ENCODE peak calls at places on chromosome 14, in eight cellular contexts. F is right lobe of liver; R is CD8-positive, alpha-beta T cell; A is SK-N-SH; K is K562; J is PC-3; C is body of pancreas; W is A549. B is an unnamed sample.

GRCh38 chr14:51342226-51342625 is 102.2 kb downstream of the TMX1 start:
- DNase-seq in F (no peak), R (no peak), A (no peak), K (peak; percentile 1), J (peak; percentile 97), C (no peak), W (peak; percentile 16), B (no peak)

GRCh38 chr14:81289516-81289915 is 68.8 kb upstream of the GTF2A1 start:
- DNase-seq in F (no peak), R (no peak), A (no peak), K (no peak), J (no peak), C (no peak), W (no peak), B (no peak)

GRCh38 chr14:103699261-103699661 is 16.0 kb downstream of the XRCC3 start:
- DNase-seq in F (no peak), R (no peak), A (no peak), K (no peak), J (no peak), C (no peak), W (no peak), B (peak; percentile 71)

GRCh38 chr14:77032483-77032853 is 4.0 kb upstream of the IRF2BPL start:
- DNase-seq in F (no peak), R (no peak), A (no peak), K (no peak), J (no peak), C (no peak), W (no peak), B (no peak)

GRCh38 chr14:57413849-57414248 is 23.5 kb downstream of the NAA30 start:
- DNase-seq in F (no peak), R (no peak), A (no peak), K (peak; percentile 16), J (no peak), C (no peak), W (no peak), B (no peak)

GRCh38 chr14:68987653-68988036 is 8.5 kb upstream of the ACTN1 start:
- DNase-seq in F (no peak), R (no peak), A (peak; percentile 75), K (peak; percentile 72), J (no peak), C (no peak), W (peak; percentile 25), B (no peak)

GRCh38 chr14:82510007-82510406 is 976.4 kb upstream of the SEL1L start:
- DNase-seq in F (no peak), R (no peak), A (no peak), K (no peak), J (no peak), C (no peak), W (no peak), B (no peak)

GRCh38 chr14:24366664-24367505 is 1.1 kb upstream of the NFATC4 start:
- DNase-seq in F (peak; percentile 51), R (no peak), A (peak; percentile 85), K (peak; percentile 77), J (peak; percentile 95), C (peak; percentile 95), W (peak; percentile 43), B (peak; percentile 98)

GRCh38 chr14:68891851-68892660 is 87.0 kb downstream of the ACTN1 start:
- DNase-seq in F (no peak), R (no peak), A (no peak), K (no peak), J (peak; percentile 31), C (no peak), W (no peak), B (no peak)

GRCh38 chr14:104130974-104131651 is 7.3 kb upstream of the KIF26A start:
- DNase-seq in F (peak; percentile 61), R (no peak), A (peak; percentile 87), K (no peak), J (peak; percentile 79), C (peak; percentile 75), W (peak; percentile 65), B (peak; percentile 54)

GRCh38 chr14:29390046-29390841 is 537.4 kb downstream of the PRKD1 start:
- DNase-seq in F (no peak), R (no peak), A (no peak), K (no peak), J (no peak), C (no peak), W (no peak), B (no peak)

DNA sequence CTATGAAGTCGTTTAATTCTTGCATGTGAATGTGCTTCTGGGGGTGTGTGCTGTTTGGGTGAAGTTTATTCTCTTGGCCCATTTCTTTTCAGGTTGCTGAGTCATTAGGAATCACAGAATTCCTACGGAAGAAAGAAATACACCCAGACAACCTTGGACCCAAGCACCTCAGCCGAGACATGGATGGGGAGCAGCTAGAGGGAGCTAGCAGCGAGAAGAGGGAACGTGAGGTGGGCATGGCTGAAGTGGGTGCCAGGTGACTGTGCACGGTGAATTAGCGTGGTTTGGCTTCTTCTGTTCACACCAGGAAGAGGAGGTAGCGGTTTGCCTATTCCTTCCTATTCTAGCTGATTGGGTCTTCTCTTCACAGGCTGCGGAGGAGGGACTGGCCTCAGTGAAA is 19.2 kb downstream of the ZNF839 start:
- DNase-seq in F (no peak), R (no peak), A (no peak), K (no peak), J (no peak), C (no peak), W (no peak), B (no peak)
- TF ChIP-seq CTCF in F (no peak), R (no peak), A (no peak), K (no peak), J (no peak), C (no peak), W (no peak), B (no peak)

GRCh38 chr14:61388976-61389576 is 67.7 kb downstream of the PRKCH start:
- DNase-seq in F (no peak), R (no peak), A (no peak), K (no peak), J (peak; percentile 63), C (no peak), W (no peak), B (no peak)

GRCh38 chr14:61391119-61391518 is 69.7 kb downstream of the PRKCH start:
- DNase-seq in F (no peak), R (no peak), A (no peak), K (no peak), J (no peak), C (no peak), W (no peak), B (no peak)

GRCh38 chr14:61386173-61386772 is 64.9 kb downstream of the PRKCH start:
- DNase-seq in F (no peak), R (no peak), A (no peak), K (no peak), J (no peak), C (no peak), W (no peak), B (no peak)

GRCh38 chr14:61387076-61387475 is 65.7 kb downstream of the PRKCH start:
- DNase-seq in F (no peak), R (no peak), A (no peak), K (no peak), J (no peak), C (no peak), W (no peak), B (no peak)

GRCh38 chr14:61388173-61388975 is 67.0 kb downstream of the PRKCH start:
- DNase-seq in F (no peak), R (no peak), A (no peak), K (no peak), J (peak; percentile 90), C (no peak), W (no peak), B (no peak)
- H3K4me1 ChIP-seq in F (no peaks in the 10 kb centered on the region), R (peaks cover 98% of the 10 kb centered on the region), A (no peaks in the 10 kb centered on the region), K (no peaks in the 10 kb centered on the region), J (peaks cover 28% of the 10 kb centered on the region), C (no peaks in the 10 kb centered on the region), W (peaks cover 8% of the 10 kb centered on the region), B (peaks cover 5% of the 10 kb centered on the region)

DNA sequence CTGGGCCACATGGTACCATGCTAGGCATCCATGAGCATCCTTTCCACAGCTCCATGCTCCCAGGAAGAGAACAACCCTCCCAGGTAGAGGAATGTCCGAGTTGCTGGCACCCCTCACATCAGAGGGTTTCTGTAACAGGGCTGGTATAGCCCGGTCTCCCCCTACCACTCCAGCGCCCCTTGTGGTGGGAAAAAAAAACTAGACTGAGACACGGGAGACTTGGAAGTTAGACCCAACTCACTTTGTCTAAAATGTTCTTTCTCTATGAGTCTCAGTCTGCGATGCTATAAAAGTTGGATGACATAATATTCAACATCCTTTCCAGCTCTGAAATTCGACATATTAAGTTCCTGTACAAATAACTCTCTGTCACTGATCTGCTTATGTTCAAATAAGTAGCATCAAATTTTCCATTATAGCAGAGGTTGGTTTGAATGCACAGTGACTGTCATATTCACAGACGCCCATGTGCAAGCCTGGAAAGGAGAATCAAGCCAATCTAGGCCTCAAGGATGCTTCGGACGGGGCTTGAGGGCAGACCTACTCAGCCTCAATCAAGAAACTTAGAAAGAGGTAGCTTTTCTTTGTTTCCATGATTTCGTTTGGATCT is 25.7 kb upstream of the TC2N start:
- DNase-seq in F (no peak), R (no peak), A (peak; percentile 58), K (peak; percentile 45), J (peak; percentile 46), C (no peak), W (peak; percentile 38), B (peak; percentile 48)
- TF ChIP-seq CTCF in F (peak; percentile 6), R (peak; percentile 50), A (peak; percentile 62), K (peak; percentile 53), J (peak; percentile 67), C (no peak), W (peak; percentile 45), B (peak; percentile 91)

DNA sequence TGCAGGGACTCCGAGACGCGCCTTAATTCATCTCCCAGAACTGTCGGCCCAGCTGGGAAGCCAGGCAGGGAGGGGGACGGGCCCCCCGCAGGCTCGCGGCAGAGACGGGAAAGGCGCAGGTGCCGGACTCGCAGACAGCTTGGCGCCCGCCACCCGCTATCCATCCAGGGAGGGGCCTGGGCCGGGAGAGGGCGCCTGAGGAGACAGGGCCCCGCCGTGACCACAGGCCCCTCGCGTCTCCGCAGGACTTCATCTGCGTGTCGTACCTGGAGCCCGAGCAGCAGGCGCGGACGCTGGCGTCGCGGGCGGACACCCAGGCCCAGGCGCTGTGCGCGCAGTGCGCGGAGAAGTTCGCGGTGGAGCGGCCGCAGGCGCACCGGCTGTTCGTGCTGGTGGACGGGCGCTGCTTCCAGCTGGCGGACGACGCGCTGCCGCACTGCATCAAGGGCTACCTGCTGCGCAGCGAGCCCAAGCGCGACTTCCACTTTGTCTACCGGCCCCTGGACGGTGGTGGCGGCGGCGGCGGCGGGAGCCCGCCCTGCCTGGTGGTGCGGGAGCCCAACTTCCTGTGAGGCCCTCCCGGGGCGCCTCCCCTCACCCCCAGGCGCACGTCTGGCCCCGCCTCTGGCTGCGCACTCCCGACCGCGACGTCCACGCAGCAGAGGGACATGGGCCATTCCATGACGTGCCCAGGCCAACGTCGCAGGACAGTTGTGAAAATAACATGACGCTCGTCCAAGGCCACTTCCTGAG is 60.6 kb downstream of the LGMN start:
- DNase-seq in F (peak; percentile 54), R (no peak), A (peak; percentile 71), K (no peak), J (no peak), C (peak; percentile 65), W (no peak), B (no peak)
- H3K4me1 ChIP-seq in F (peaks cover 9% of the 10 kb centered on the region), R (peaks cover 11% of the 10 kb centered on the region), A (peaks cover 20% of the 10 kb centered on the region), K (peaks cover 22% of the 10 kb centered on the region), J (peaks cover 9% of the 10 kb centered on the region), C (peaks cover 52% of the 10 kb centered on the region), W (peaks cover 12% of the 10 kb centered on the region), B (no peaks in the 10 kb centered on the region)

B was measured in OCI-LY7.